ENCODE peak calls at places on chromosomes 11 and 22, in six cellular contexts. C, K, G, T, A and N are unnamed samples.

GRCh38 chr11:99501655-99502054 is 480.9 kb downstream of the CNTN5 start:
- DNase-seq in C (no peak), K (no peak), G (no peak), T (no peak), A (no peak), N (no peak)

GRCh38 chr11:35347921-35348331 is 71.4 kb downstream of the SLC1A2 start:
- DNase-seq in C (no peak), K (peak), G (peak), T (no peak), A (no peak), N (no peak)

GRCh38 chr11:58059011-58059358 is 28.2 kb downstream of the OR6Q1 start:
- DNase-seq in C (no peak), K (peak), G (no peak), T (no peak), A (no peak), N (peak)

GRCh38 chr11:74769058-74769457 is 20.4 kb downstream of the RNF169 start:
- DNase-seq in C (no peak), K (no peak), G (no peak), T (no peak), A (no peak), N (no peak)

GRCh38 chr11:18578975-18579598 is 9.4 kb downstream of the UEVLD start:
- DNase-seq in C (no peak), K (no peak), G (no peak), T (no peak), A (peak), N (no peak)

GRCh38 chr11:62602141-62603071 is 741 bp upstream of the MTA2 start:
- DNase-seq in C (no peak), K (peak), G (peak), T (no peak), A (peak), N (peak)

GRCh38 chr11:133086518-133086917 is 445.8 kb downstream of the OPCML start:
- DNase-seq in C (no peak), K (no peak), G (no peak), T (no peak), A (no peak), N (no peak)

GRCh38 chr22:44154431-44154942 is 26.2 kb upstream of the PARVG start:
- DNase-seq in C (no peak), K (peak), G (no peak), T (no peak), A (no peak), N (peak)

GRCh38 chr11:20005747-20006146 is 154.5 kb downstream of the DBX1 start:
- DNase-seq in C (no peak), K (no peak), G (no peak), T (no peak), A (no peak), N (no peak)

GRCh38 chr11:43269229-43269928 is 42.4 kb upstream of the API5 start:
- DNase-seq in C (no peak), K (no peak), G (peak), T (no peak), A (no peak), N (no peak)

GRCh38 chr11:95485115-95485900 is 254.3 kb upstream of the SESN3 start:
- DNase-seq in C (no peak), K (no peak), G (no peak), T (no peak), A (no peak), N (peak)

GRCh38 chr22:50436841-50437341 is 37.9 kb downstream of the SBF1 start:
- DNase-seq in C (no peak), K (no peak), G (no peak), T (no peak), A (no peak), N (no peak)

DNA sequence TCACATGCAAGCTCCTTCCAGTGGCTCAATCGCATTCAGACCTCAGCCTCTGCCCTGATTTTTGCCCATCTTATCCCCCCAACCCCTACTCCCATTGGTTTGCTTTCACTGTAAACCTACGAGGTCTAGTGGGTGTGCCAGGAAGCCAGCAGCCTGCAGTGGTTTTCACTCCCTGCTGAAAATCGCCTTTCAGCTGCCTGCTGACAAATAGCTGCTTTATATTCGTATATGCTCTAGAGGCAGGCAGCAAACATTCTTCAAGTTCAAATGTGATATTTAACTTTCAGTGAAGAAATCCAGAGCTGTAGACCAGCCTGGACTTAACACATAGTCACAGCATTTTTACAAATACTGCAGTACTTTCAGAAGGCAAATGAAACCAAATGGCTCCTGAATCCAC is 92.8 kb upstream of the APOA1 start:
- DNase-seq in C (no peak), K (peak), G (peak), T (no peak), A (peak), N (peak)
- H3K4me3 ChIP-seq in C (peak), K (no peak), G (no peak), T (no peak), A (peak), N (no peak)

DNA sequence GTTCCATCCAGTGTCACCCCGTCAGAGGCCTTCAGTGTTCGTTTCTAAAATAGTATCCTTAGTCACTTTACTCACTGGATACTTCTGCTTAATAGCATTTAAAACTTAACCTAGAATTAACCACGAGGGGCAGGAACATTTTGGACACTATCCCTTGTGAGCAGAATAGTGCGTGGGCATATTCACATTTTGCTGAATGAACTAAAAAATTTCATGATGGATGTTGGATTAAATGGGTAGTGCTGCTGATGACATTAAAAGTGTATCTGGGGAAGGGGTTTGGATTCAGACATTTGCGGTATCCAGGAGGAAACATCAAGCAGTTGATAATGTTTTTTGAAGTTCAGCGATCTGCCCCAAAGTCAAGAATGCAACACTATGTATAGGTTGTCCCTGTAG is 750 bp upstream of the NAT10 start:
- DNase-seq in C (no peak), K (no peak), G (no peak), T (no peak), A (no peak), N (no peak)
- H3K4me3 ChIP-seq in C (peak), K (peak), G (peak), T (peak), A (peak), N (peak)

GRCh38 chr11:69915151-69915500 is 95.9 kb upstream of the FGF3 start:
- DNase-seq in C (no peak), K (peak), G (no peak), T (no peak), A (no peak), N (peak)
- H3K4me3 ChIP-seq in C (no peak), K (no peak), G (no peak), T (no peak), A (no peak), N (no peak)

GRCh38 chr11:32594272-32594671 is 10.6 kb downstream of the EIF3M start:
- DNase-seq in C (no peak), K (no peak), G (no peak), T (no peak), A (no peak), N (no peak)
- H3K4me3 ChIP-seq in C (no peak), K (no peak), G (no peak), T (no peak), A (no peak), N (no peak)

GRCh38 chr11:128290106-128290840 is 297.1 kb downstream of the ETS1 start:
- DNase-seq in C (peak), K (peak), G (peak), T (peak), A (peak), N (peak)
- H3K4me3 ChIP-seq in C (peak), K (no peak), G (no peak), T (no peak), A (peak), N (no peak)

GRCh38 chr22:25109878-25110595 is 89.6 kb upstream of the CRYBB3 start:
- DNase-seq in C (no peak), K (no peak), G (no peak), T (no peak), A (no peak), N (no peak)
- H3K4me3 ChIP-seq in C (no peak), K (no peak), G (no peak), T (no peak), A (no peak), N (no peak)

DNA sequence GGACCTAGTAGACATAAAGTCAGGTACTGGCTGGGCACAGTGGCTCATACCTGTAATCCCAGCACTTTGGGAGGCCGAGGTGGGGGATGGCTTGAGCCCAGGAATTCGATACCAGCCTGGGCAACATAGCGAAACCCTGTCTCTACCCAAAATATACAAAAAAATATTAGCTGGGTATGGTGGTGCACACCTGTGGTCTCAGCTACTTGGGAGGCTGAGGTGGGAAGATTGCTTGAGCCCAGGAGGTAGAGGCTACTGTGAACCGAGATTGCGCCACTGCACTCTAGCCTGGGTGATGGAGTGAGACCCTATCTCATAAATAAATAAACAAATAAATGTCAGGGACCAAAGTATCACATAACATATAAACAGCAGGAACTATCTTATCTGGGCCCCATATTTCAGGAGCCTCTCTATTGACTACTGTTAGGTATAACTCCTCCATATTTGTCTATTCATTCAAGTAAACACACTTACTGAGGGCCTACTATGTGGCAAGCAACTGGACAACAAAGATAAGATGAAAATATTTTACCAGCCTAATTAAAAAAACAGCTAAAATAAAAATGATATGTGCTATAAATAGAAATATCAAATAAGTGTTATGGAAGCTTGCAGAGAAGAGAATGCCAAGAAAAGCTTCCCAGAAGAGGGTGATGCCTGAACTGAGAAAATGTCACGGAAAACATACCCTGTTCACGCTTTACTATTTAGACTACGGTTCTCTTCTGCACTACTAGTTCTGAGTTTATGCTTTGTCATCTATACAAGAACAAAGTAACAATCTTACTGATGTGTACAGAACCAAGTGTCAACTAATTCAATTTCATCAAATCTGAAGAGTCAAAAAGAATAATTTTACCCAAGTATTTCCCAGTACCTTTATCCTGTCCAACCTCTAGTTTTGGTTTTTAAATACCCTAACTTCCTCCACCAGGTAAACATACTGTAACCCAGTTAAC is 1.9 kb downstream of the NUP98 start:
- DNase-seq in C (no peak), K (no peak), G (no peak), T (no peak), A (no peak), N (no peak)
- H3K4me3 ChIP-seq in C (peak), K (peak), G (peak), T (peak), A (peak), N (peak)

DNA sequence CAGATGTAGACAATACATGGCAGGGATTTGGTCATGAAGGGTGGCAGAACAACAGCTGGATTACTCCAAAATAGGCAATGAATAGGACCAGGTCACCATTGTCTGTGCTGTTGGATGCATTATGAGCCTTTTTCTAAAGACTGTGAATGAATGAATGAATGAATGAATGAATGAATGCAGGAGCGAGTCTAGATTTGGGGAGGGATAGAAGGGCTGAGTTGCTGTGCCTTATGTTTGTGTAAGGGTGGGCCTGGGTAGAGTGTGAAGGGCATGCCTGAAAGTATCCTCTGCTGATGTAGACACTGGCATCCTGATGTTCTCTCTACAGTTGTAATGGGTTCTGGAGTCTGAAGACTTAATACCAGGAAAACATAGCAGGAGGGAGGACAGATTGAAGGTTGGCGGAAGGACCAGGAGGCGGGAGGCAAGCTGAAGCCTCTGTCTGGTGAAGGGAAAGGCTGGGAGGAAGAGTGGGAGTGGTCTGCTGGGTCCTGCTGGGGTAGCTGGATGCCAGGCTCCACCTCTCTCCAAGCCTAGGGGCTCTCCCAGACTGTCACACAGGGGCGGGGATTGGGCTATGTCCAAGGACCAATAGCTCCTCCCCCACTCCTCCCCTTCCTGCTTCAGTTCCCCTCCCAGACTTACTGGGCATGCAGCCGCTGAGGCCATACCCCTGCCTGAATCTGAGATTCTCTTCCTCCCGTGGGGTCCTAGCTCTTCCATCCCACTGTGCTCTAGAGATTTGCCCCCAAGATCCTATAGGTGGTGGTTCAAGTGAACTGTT is 4.8 kb downstream of the TRIM3 start:
- DNase-seq in C (no peak), K (peak), G (peak), T (peak), A (peak), N (peak)
- H3K4me3 ChIP-seq in C (no peak), K (no peak), G (no peak), T (no peak), A (peak), N (no peak)

GRCh38 chr22:47057916-47058585 is 295.6 kb downstream of the TBC1D22A start:
- DNase-seq in C (no peak), K (no peak), G (no peak), T (no peak), A (no peak), N (no peak)

GRCh38 chr22:47060718-47061117 is 298.3 kb downstream of the TBC1D22A start:
- DNase-seq in C (no peak), K (no peak), G (no peak), T (no peak), A (no peak), N (no peak)

GRCh38 chr22:47061226-47061625 is 298.8 kb downstream of the TBC1D22A start:
- DNase-seq in C (no peak), K (no peak), G (no peak), T (no peak), A (no peak), N (no peak)

GRCh38 chr22:47059701-47060161 is 297.3 kb downstream of the TBC1D22A start:
- DNase-seq in C (no peak), K (no peak), G (no peak), T (no peak), A (no peak), N (peak)

GRCh38 chr22:47059076-47059475 is 296.6 kb downstream of the TBC1D22A start:
- DNase-seq in C (no peak), K (no peak), G (no peak), T (no peak), A (no peak), N (no peak)
- H3K4me3 ChIP-seq in C (no peak), K (no peak), G (no peak), T (no peak), A (no peak), N (no peak)